ENCODE peak calls at places on chromosomes 16 and 17, in four cellular contexts. One of them, this sample, is unnamed.

GRCh38 chr17:51035436-51035835 is 85.2 kb downstream of the SPAG9 start:
- DNase-seq in Karpas-422: no peak
- DNase-seq in hepatocyte: peak
- DNase-seq in SK-N-SH: no peak
- DNase-seq in this sample: no peak

GRCh38 chr16:23362460-23363317 is 60.6 kb downstream of the SCNN1B start:
- DNase-seq in Karpas-422: no peak
- DNase-seq in hepatocyte: peak
- DNase-seq in SK-N-SH: no peak
- DNase-seq in this sample: no peak

GRCh38 chr16:28110479-28110878 is 47.0 kb upstream of the GSG1L start:
- DNase-seq in Karpas-422: no peak
- DNase-seq in hepatocyte: no peak
- DNase-seq in SK-N-SH: no peak
- DNase-seq in this sample: no peak

GRCh38 chr16:88393034-88393433 is 10.3 kb downstream of the ZNF469 start:
- DNase-seq in Karpas-422: no peak
- DNase-seq in hepatocyte: no peak
- DNase-seq in SK-N-SH: no peak
- DNase-seq in this sample: no peak

GRCh38 chr16:85847681-85848601 is 48.4 kb downstream of the COX4I1 start:
- DNase-seq in Karpas-422: no peak
- DNase-seq in hepatocyte: peak
- DNase-seq in SK-N-SH: no peak
- DNase-seq in this sample: no peak

GRCh38 chr16:68782198-68783174 is 45.4 kb downstream of the CDH1 start:
- DNase-seq in Karpas-422: no peak
- DNase-seq in hepatocyte: no peak
- DNase-seq in SK-N-SH: no peak
- DNase-seq in this sample: no peak

GRCh38 chr16:52613508-52613907 is 66.6 kb upstream of the TOX3 start:
- DNase-seq in Karpas-422: peak
- DNase-seq in hepatocyte: no peak
- DNase-seq in SK-N-SH: no peak
- DNase-seq in this sample: no peak

GRCh38 chr17:81329927-81330883 is 35.1 kb upstream of the SLC38A10 start:
- DNase-seq in Karpas-422: no peak
- DNase-seq in hepatocyte: peak
- DNase-seq in SK-N-SH: no peak
- DNase-seq in this sample: no peak

GRCh38 chr17:15744885-15745284 is 12.8 kb downstream of the TBC1D26 start:
- DNase-seq in Karpas-422: no peak
- DNase-seq in hepatocyte: no peak
- DNase-seq in SK-N-SH: peak
- DNase-seq in this sample: no peak

GRCh38 chr17:28182559-28182958 is 136.4 kb upstream of the TMEM97 start:
- DNase-seq in Karpas-422: no peak
- DNase-seq in hepatocyte: no peak
- DNase-seq in SK-N-SH: peak
- DNase-seq in this sample: no peak

GRCh38 chr17:32693135-32693897 is 183.6 kb downstream of the MYO1D start:
- DNase-seq in Karpas-422: no peak
- DNase-seq in hepatocyte: no peak
- DNase-seq in SK-N-SH: peak
- DNase-seq in this sample: no peak

GRCh38 chr17:31499771-31500554 is 108.5 kb downstream of the RAB11FIP4 start:
- DNase-seq in Karpas-422: no peak
- DNase-seq in hepatocyte: no peak
- DNase-seq in SK-N-SH: peak
- DNase-seq in this sample: no peak

GRCh38 chr16:8370374-8371015 is 219.8 kb downstream of the TMEM114 start:
- DNase-seq in Karpas-422: no peak
- DNase-seq in hepatocyte: peak
- DNase-seq in SK-N-SH: no peak
- DNase-seq in this sample: no peak

GRCh38 chr16:12113581-12114375 is 137.2 kb downstream of the SNX29 start:
- DNase-seq in Karpas-422: no peak
- DNase-seq in hepatocyte: no peak
- DNase-seq in SK-N-SH: peak
- DNase-seq in this sample: no peak

GRCh38 chr17:61366715-61367413 is 32.8 kb upstream of the TBX2 start:
- DNase-seq in Karpas-422: no peak
- DNase-seq in hepatocyte: peak
- DNase-seq in SK-N-SH: no peak
- DNase-seq in this sample: no peak

GRCh38 chr16:2163211-2163881 is 7.8 kb downstream of the TRAF7 start:
- DNase-seq in Karpas-422: no peak
- DNase-seq in hepatocyte: peak
- DNase-seq in SK-N-SH: no peak
- DNase-seq in this sample: peak

GRCh38 chr17:28953444-28954118 is 2.3 kb upstream of the PHF12 start:
- DNase-seq in Karpas-422: peak
- DNase-seq in hepatocyte: peak
- DNase-seq in SK-N-SH: peak
- DNase-seq in this sample: no peak

GRCh38 chr16:22814330-22815105 is 556 bp downstream of the HS3ST2 start:
- DNase-seq in Karpas-422: no peak
- DNase-seq in hepatocyte: no peak
- DNase-seq in SK-N-SH: peak
- DNase-seq in this sample: no peak

DNA sequence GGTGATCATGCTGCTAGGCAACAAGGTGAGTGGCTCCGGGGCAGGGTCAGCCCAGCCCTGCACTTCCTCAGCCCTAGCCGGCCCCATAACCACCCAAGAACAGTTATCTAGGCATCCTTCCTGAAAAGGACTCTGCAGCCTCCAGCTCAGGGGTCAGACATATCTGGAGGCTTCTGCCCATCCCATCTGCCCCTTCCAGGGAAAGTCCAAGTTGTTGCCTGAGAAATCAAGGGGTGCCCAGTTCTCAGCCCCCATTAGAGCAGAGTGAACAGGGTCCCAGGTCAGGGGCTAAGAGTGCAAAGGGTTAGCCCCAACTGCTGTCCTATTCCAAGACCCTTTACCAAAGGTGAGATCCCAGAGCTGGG is 4.1 kb upstream of the NHERF1 start:
- DNase-seq in Karpas-422: no peak
- DNase-seq in hepatocyte: no peak
- DNase-seq in SK-N-SH: no peak
- DNase-seq in this sample: no peak
- H3K4me2 ChIP-seq in Karpas-422: no peak
- H3K4me2 ChIP-seq in hepatocyte: no peak
- H3K4me2 ChIP-seq in SK-N-SH: no peak
- H3K4me2 ChIP-seq in this sample: peak

GRCh38 chr17:17667231-17667630 is 14.0 kb upstream of the RAI1 start:
- DNase-seq in Karpas-422: no peak
- DNase-seq in hepatocyte: no peak
- DNase-seq in SK-N-SH: no peak
- DNase-seq in this sample: no peak
- H3K27ac ChIP-seq in Karpas-422: no peak
- H3K27ac ChIP-seq in hepatocyte: no peak
- H3K27ac ChIP-seq in SK-N-SH: no peak
- H3K27ac ChIP-seq in this sample: no peak

DNA sequence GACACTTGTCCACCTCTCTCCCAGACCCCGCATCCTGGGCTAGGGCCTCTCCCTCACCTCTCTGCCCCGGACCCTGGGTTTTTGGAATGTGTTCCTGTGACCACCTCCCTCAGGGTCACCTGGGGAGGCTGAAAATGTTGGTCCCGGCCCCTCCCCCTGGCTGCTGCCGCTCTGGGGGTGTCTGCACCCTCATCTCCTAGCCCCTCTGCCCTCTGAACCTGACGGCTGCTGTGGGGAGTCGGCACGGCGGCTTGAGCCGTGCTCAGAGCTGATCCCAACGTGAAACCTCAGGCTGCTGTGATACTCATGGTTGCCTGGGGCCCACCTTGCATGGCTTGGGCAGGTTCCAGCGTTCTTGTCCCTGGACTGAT is 42.8 kb downstream of the ADCY7 start:
- DNase-seq in Karpas-422: no peak
- DNase-seq in hepatocyte: no peak
- DNase-seq in SK-N-SH: no peak
- DNase-seq in this sample: no peak
- H3K4me2 ChIP-seq in Karpas-422: no peak
- H3K4me2 ChIP-seq in hepatocyte: no peak
- H3K4me2 ChIP-seq in SK-N-SH: no peak
- H3K4me2 ChIP-seq in this sample: no peak

DNA sequence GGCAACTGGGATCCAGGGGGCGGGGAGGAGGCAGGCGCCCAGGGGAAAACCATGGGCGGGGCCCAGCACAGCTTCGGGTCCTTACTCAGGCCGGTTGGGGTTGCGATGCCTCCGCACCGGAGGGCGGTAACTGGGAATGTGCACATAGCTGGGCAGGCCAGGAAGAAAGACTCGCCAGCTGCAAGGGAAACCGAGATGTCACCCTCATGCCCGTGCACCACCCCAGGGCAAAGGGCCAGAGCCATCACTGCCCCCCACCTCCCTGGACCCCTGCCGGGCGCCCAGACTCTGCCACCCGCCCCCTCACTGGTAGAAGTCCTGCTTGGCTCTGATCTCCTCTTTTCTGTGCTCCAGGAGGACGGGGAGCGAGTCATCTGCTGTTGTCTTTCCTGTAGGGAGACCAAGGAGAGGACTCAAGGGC is 6.7 kb downstream of the ALOX12B start:
- DNase-seq in Karpas-422: no peak
- DNase-seq in hepatocyte: no peak
- DNase-seq in SK-N-SH: no peak
- DNase-seq in this sample: no peak
- H3K27ac ChIP-seq in Karpas-422: no peak
- H3K27ac ChIP-seq in hepatocyte: no peak
- H3K27ac ChIP-seq in SK-N-SH: no peak
- H3K27ac ChIP-seq in this sample: no peak

DNA sequence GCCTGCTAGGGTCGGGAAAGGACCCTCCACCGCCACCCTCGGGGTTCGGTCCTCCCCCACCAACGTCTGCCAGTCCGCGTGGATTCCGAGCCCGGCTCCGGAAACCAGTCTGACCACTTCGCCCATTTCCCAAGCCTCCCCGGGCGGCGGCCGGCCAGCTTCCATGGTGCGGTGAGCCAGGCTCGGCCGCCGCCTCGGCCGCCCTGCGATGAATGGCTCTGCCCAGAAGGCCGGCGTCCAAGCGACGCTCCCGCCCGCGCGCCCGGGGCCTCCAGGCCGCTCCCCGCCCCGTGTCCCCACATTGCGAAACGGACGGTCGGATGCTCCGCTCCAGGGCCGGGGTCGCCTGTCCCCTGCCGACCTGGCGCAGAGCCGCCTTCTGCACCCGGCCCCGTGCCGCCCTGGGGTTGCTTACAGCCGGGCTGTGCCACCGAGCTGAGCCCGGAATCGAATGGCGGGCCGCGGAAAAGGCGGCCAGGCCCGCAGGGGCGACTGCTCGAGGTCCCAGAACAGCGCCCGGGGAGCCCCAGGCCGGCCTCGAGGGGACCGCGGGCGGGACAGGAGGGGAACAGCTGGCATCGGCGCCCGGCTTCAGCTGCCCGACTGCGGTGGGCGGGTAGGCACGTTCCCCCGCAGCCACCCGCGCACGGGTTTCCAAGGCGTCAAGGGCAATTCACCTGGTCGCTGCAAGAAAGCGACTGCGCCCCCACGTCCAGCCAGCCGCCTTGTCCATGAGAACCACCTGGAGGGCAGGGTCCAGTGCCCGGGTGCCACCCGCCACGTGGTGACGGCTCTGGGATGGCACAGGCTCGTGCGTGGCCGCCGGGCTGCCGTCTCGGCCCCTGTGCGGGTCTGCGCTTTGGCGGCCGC is 18.3 kb upstream of the CBX8 start:
- DNase-seq in Karpas-422: no peak
- DNase-seq in hepatocyte: peak
- DNase-seq in SK-N-SH: no peak
- DNase-seq in this sample: no peak
- H3K4me2 ChIP-seq in Karpas-422: no peak
- H3K4me2 ChIP-seq in hepatocyte: peak
- H3K4me2 ChIP-seq in SK-N-SH: no peak
- H3K4me2 ChIP-seq in this sample: peak

GRCh38 chr16:57167951-57168350 is 17.9 kb downstream of the PSME3IP1 start:
- DNase-seq in Karpas-422: peak
- DNase-seq in hepatocyte: peak
- DNase-seq in SK-N-SH: peak
- DNase-seq in this sample: no peak
- H3K27ac ChIP-seq in Karpas-422: no peak
- H3K27ac ChIP-seq in hepatocyte: no peak
- H3K27ac ChIP-seq in SK-N-SH: no peak
- H3K27ac ChIP-seq in this sample: no peak

GRCh38 chr17:79005063-79005861 is 4.3 kb downstream of the CANT1 start:
- DNase-seq in Karpas-422: no peak
- DNase-seq in hepatocyte: peak
- DNase-seq in SK-N-SH: no peak
- DNase-seq in this sample: no peak
- H3K4me2 ChIP-seq in Karpas-422: no peak
- H3K4me2 ChIP-seq in hepatocyte: peak
- H3K4me2 ChIP-seq in SK-N-SH: no peak
- H3K4me2 ChIP-seq in this sample: peak

DNA sequence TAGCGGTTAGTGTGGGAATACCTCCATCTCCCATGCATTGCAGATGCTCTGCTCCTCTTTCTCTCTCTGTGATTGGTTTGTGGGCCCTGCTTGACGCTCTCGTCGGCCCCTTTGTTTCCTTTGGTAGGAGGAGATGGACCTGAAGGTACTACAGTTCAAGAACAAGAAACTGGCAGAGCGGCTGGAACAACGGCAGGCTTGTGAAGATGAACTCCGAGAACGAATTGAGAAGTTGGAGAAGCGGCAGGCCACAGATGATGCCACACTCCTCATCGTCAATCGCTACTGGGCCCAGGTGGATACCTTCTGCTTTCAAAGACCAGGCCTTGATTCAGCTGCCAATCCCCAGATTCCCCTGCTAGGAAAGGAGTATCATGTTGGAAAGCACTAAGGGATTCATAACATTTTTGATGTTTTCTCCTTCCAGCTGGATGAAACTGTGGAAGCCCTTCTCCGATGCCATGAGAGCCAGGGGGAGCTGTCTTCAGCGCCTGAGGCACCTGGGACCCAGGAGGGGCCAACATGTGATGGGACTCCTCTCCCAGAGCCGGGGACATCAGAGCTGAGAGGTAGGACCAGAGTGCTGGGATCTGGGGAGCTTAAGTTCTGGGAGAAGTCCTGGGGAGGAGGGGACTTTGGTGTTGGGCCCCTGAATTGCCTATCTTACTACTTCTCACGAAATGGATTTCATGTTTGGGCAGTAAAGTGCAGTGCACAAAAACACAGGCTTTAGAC is 1.0 kb downstream of the RNF40 start:
- DNase-seq in Karpas-422: no peak
- DNase-seq in hepatocyte: no peak
- DNase-seq in SK-N-SH: no peak
- DNase-seq in this sample: no peak
- H3K27ac ChIP-seq in Karpas-422: no peak
- H3K27ac ChIP-seq in hepatocyte: peak
- H3K27ac ChIP-seq in SK-N-SH: peak
- H3K27ac ChIP-seq in this sample: peak

GRCh38 chr16:90048347-90048722 is 28.8 kb downstream of the PRDM7 start:
- DNase-seq in Karpas-422: no peak
- DNase-seq in hepatocyte: no peak
- DNase-seq in SK-N-SH: no peak
- DNase-seq in this sample: no peak
- H3K4me2 ChIP-seq in Karpas-422: no peak
- H3K4me2 ChIP-seq in hepatocyte: no peak
- H3K4me2 ChIP-seq in SK-N-SH: no peak
- H3K4me2 ChIP-seq in this sample: peak

GRCh38 chr17:68594552-68594951 is 6.6 kb downstream of the FAM20A start:
- DNase-seq in Karpas-422: no peak
- DNase-seq in hepatocyte: no peak
- DNase-seq in SK-N-SH: no peak
- DNase-seq in this sample: no peak
- H3K27ac ChIP-seq in Karpas-422: no peak
- H3K27ac ChIP-seq in hepatocyte: no peak
- H3K27ac ChIP-seq in SK-N-SH: no peak
- H3K27ac ChIP-seq in this sample: no peak